ENCODE peak calls at places on chromosomes 2 and 18, in four cellular contexts. L is stimulated activated CD4-positive, alpha-beta T cell treated with anti-CD3 and anti-CD28 coated beads, Interleukin-15, amount 100 ng/mL, for 24 hours; P is OCI-M1; J is stimulated activated CD8-positive, alpha-beta memory T cell treated with anti-CD3 and anti-CD28 coated beads, Interleukin-7, amount 100 ng/mL, for 1 hour. N is an unnamed sample.

GRCh38 chr2:238173692-238174091 is 14.9 kb downstream of the ERFE start:
- DNase-seq in J (no peak), L (no peak), P (no peak), N (no peak)

GRCh38 chr2:124639524-124639923 is 614.4 kb downstream of the CNTNAP5 start:
- DNase-seq in L (no peak), P (no peak), J (no peak), N (no peak)

GRCh38 chr18:40867452-40867851 is 1087.6 kb upstream of the PIK3C3 start:
- DNase-seq in L (no peak), P (peak), J (no peak), N (no peak)

GRCh38 chr2:240154606-240155005 is 14.1 kb upstream of the OTOS start:
- DNase-seq in L (no peak), P (no peak), J (no peak), N (no peak)

GRCh38 chr2:196584903-196585302 is 54.6 kb upstream of the CCDC150 start:
- DNase-seq in J (no peak), L (no peak), P (no peak), N (no peak)

GRCh38 chr2:119085613-119086012 is 72.9 kb downstream of the C1QL2 start:
- DNase-seq in L (no peak), J (no peak), P (peak), N (no peak)

GRCh38 chr2:9805435-9806297 is 37.6 kb upstream of the TAF1B start:
- DNase-seq in P (no peak), L (no peak), J (no peak), N (no peak)

GRCh38 chr18:47100214-47100831 is 50.0 kb downstream of the HDHD2 start:
- DNase-seq in J (peak), L (peak), P (peak), N (peak)

GRCh38 chr18:456361-456821 is 44.1 kb downstream of the COLEC12 start:
- DNase-seq in L (no peak), P (no peak), J (no peak), N (no peak)

GRCh38 chr18:26487437-26487836 is 60.9 kb downstream of the KCTD1 start:
- DNase-seq in L (peak), P (no peak), J (no peak), N (no peak)

GRCh38 chr2:120935339-120936313 is 200.0 kb downstream of the GLI2 start:
- DNase-seq in L (no peak), J (no peak), P (no peak), N (no peak)

GRCh38 chr2:215748446-215748845 is 264.9 kb downstream of the MREG start:
- DNase-seq in J (no peak), P (no peak), L (no peak), N (peak)

GRCh38 chr2:12504443-12504842 is 212.3 kb upstream of the TRIB2 start:
- DNase-seq in J (no peak), L (peak), P (no peak), N (no peak)

GRCh38 chr2:237602409-237602808 is 11.9 kb upstream of the RAB17 start:
- DNase-seq in L (no peak), P (no peak), J (no peak), N (no peak)

GRCh38 chr2:128610496-128610895 is 291.8 kb upstream of the HS6ST1 start:
- DNase-seq in L (no peak), J (no peak), P (no peak), N (no peak)

GRCh38 chr2:71646028-71646427 is 192.7 kb downstream of the DYSF start:
- DNase-seq in L (no peak), J (no peak), P (no peak), N (no peak)

GRCh38 chr18:10519366-10519765 is 6.5 kb upstream of the NAPG start:
- DNase-seq in L (no peak), P (no peak), J (no peak), N (no peak)

GRCh38 chr2:168181825-168182224 is 65.6 kb downstream of the STK39 start:
- DNase-seq in P (no peak), J (no peak), L (no peak), N (no peak)

GRCh38 chr2:238528953-238529781 is 102.4 kb downstream of the ASB1 start:
- DNase-seq in J (no peak), P (peak), L (no peak), N (no peak)

GRCh38 chr2:42977236-42978174 is 185.1 kb upstream of the HAAO start:
- DNase-seq in P (peak), L (no peak), J (no peak), N (no peak)

GRCh38 chr2:75022516-75022915 is 64.1 kb downstream of the POLE4 start:
- DNase-seq in P (no peak), J (no peak), L (no peak), N (no peak)

GRCh38 chr2:65015731-65016130 is 26.5 kb downstream of the SLC1A4 start:
- DNase-seq in L (no peak), P (no peak), J (no peak), N (no peak)

GRCh38 chr2:43203373-43203772 is 23.0 kb downstream of the ZFP36L2 start:
- DNase-seq in P (no peak), J (no peak), L (no peak), N (no peak)

GRCh38 chr2:160561551-160562280 is 68.1 kb upstream of the RBMS1 start:
- DNase-seq in J (no peak), P (peak), L (no peak), N (no peak)

GRCh38 chr2:53828331-53828730 is 31.4 kb downstream of the GPR75 start:
- DNase-seq in L (no peak), P (no peak), J (no peak), N (no peak)

GRCh38 chr2:132489150-132489549 is 72.5 kb downstream of the GPR39 start:
- DNase-seq in J (no peak), L (no peak), P (peak), N (no peak)

GRCh38 chr2:239910404-239910803 is 114.7 kb downstream of the NDUFA10 start:
- DNase-seq in L (no peak), J (no peak), P (no peak), N (no peak)

GRCh38 chr2:127398239-127398590 is 10.4 kb upstream of the MAP3K2 start:
- DNase-seq in L (peak), P (peak), J (no peak), N (peak)

GRCh38 chr2:239285071-239285931 is 115.5 kb downstream of the HDAC4 start:
- DNase-seq in J (no peak), P (peak), L (no peak), N (peak)

GRCh38 chr2:115386465-115386864 is 944.0 kb downstream of the DPP10 start:
- DNase-seq in P (peak), J (no peak), L (no peak), N (no peak)

GRCh38 chr2:217085543-217085942 is 225.7 kb upstream of the TNP1 start:
- DNase-seq in J (no peak), P (no peak), L (peak), N (no peak)

GRCh38 chr18:49467019-49467563 is 6.6 kb upstream of the DYM start:
- DNase-seq in L (no peak), P (no peak), J (no peak), N (no peak)

GRCh38 chr2:203330434-203330833 is 2.2 kb downstream of the ABI2 start:
- DNase-seq in J (no peak), L (no peak), P (peak), N (no peak)

GRCh38 chr2:219309278-219309677 is at the start of gene PTPRN:
- DNase-seq in J (no peak), L (no peak), P (no peak), N (peak)

GRCh38 chr2:20589975-20590703 is 60.8 kb downstream of the HS1BP3 start:
- DNase-seq in L (no peak), P (no peak), J (no peak), N (no peak)

GRCh38 chr2:142112648-142113278 is 18.1 kb downstream of the LRP1B start:
- DNase-seq in P (peak), J (no peak), L (no peak), N (no peak)

GRCh38 chr2:36376992-36377738 is 21.6 kb downstream of the CRIM1 start:
- DNase-seq in J (no peak), L (no peak), P (no peak), N (no peak)